ENCODE peak calls at places on chromosome 12, in eight cellular contexts. T, V, I, L, C, S, A and F are unnamed samples.

GRCh38 chr12:77796775-77797174 is 33.9 kb upstream of the NAV3 start:
- DNase-seq in T (no peak), V (no peak), I (no peak), L (no peak), C (peak), S (no peak), A (no peak), F (peak)

GRCh38 chr12:54975272-54975671 is 9.3 kb downstream of the TESPA1 start:
- DNase-seq in T (no peak), V (no peak), I (no peak), L (no peak), C (no peak), S (no peak), A (no peak), F (no peak)

GRCh38 chr12:6965714-6966113 is 4.8 kb downstream of the PHB2 start:
- DNase-seq in T (no peak), V (no peak), I (no peak), L (no peak), C (no peak), S (peak), A (no peak), F (peak)

GRCh38 chr12:85865905-85866304 is 8.2 kb upstream of the NTS start:
- DNase-seq in T (no peak), V (no peak), I (no peak), L (no peak), C (no peak), S (no peak), A (no peak), F (peak)

GRCh38 chr12:116164263-116164817 is 113.2 kb downstream of the MED13L start:
- DNase-seq in T (peak), V (no peak), I (no peak), L (no peak), C (peak), S (no peak), A (peak), F (peak)

GRCh38 chr12:40515041-40515825 is 177.0 kb upstream of the CNTN1 start:
- DNase-seq in T (peak), V (no peak), I (no peak), L (no peak), C (peak), S (peak), A (no peak), F (no peak)

GRCh38 chr12:100871335-100871734 is 76.8 kb downstream of the ANO4 start:
- DNase-seq in T (no peak), V (no peak), I (no peak), L (no peak), C (no peak), S (no peak), A (no peak), F (no peak)

GRCh38 chr12:93356214-93356613 is 21.5 kb upstream of the NUDT4 start:
- DNase-seq in T (no peak), V (no peak), I (no peak), L (no peak), C (no peak), S (no peak), A (no peak), F (no peak)

GRCh38 chr12:49198431-49199155 is 9.7 kb upstream of the TUBA1A start:
- DNase-seq in T (no peak), V (no peak), I (no peak), L (peak), C (peak), S (no peak), A (peak), F (peak)

GRCh38 chr12:54378791-54379400 is 5.6 kb downstream of the ZNF385A start:
- DNase-seq in T (no peak), V (no peak), I (no peak), L (peak), C (no peak), S (no peak), A (peak), F (no peak)

GRCh38 chr12:120534703-120535655 is 823 bp downstream of the RNF10 start:
- DNase-seq in T (peak), V (peak), I (peak), L (peak), C (peak), S (peak), A (peak), F (peak)

GRCh38 chr12:120532701-120533238 is 1.4 kb upstream of the RNF10 start:
- DNase-seq in T (no peak), V (no peak), I (no peak), L (no peak), C (no peak), S (peak), A (no peak), F (no peak)

GRCh38 chr12:120534203-120534702 is at the start of gene RNF10:
- DNase-seq in T (peak), V (peak), I (peak), L (peak), C (peak), S (peak), A (peak), F (peak)

GRCh38 chr12:120528861-120529525 is at the start of gene COQ5:
- DNase-seq in T (peak), V (peak), I (peak), L (peak), C (peak), S (peak), A (peak), F (peak)

GRCh38 chr12:120529641-120530314 is 820 bp upstream of the COQ5 start:
- DNase-seq in T (peak), V (no peak), I (no peak), L (peak), C (peak), S (peak), A (no peak), F (peak)
- TF ChIP-seq CTCF in T (no peak), V (no peak), I (no peak), L (no peak), C (no peak), S (no peak), A (no peak), F (peak)

GRCh38 chr12:30416631-30417030 is 279.0 kb downstream of the IPO8 start:
- DNase-seq in T (no peak), V (no peak), I (no peak), L (no peak), C (no peak), S (no peak), A (no peak), F (no peak)
- H3K4me3 ChIP-seq in T (no peak), V (no peak), I (no peak), L (no peak), C (no peak), S (no peak), A (no peak), F (no peak)

GRCh38 chr12:79420146-79420618 is 270.6 kb downstream of the PAWR start:
- DNase-seq in T (peak), V (no peak), I (no peak), L (peak), C (peak), S (peak), A (no peak), F (peak)
- TF ChIP-seq CTCF in T (no peak), V (peak), I (no peak), L (peak), C (peak), S (peak), A (peak), F (peak)

GRCh38 chr12:104044158-104044557 is 5.8 kb downstream of the GLT8D2 start:
- DNase-seq in T (no peak), V (no peak), I (no peak), L (no peak), C (no peak), S (no peak), A (no peak), F (no peak)

GRCh38 chr12:104050436-104050835 is 449 bp upstream of the GLT8D2 start:
- DNase-seq in T (no peak), V (no peak), I (no peak), L (peak), C (no peak), S (no peak), A (no peak), F (no peak)

GRCh38 chr12:104046306-104046705 is 3.7 kb downstream of the GLT8D2 start:
- DNase-seq in T (no peak), V (no peak), I (no peak), L (no peak), C (no peak), S (no peak), A (no peak), F (no peak)

GRCh38 chr12:104049278-104050257 is at the start of gene GLT8D2:
- DNase-seq in T (peak), V (peak), I (peak), L (peak), C (peak), S (no peak), A (peak), F (peak)

GRCh38 chr12:104048162-104048561 is 1.8 kb downstream of the GLT8D2 start:
- DNase-seq in T (no peak), V (no peak), I (no peak), L (no peak), C (no peak), S (no peak), A (no peak), F (no peak)
- H3K4me3 ChIP-seq in T (no peak), V (no peak), I (no peak), L (no peak), C (peak), S (no peak), A (no peak), F (no peak)

DNA sequence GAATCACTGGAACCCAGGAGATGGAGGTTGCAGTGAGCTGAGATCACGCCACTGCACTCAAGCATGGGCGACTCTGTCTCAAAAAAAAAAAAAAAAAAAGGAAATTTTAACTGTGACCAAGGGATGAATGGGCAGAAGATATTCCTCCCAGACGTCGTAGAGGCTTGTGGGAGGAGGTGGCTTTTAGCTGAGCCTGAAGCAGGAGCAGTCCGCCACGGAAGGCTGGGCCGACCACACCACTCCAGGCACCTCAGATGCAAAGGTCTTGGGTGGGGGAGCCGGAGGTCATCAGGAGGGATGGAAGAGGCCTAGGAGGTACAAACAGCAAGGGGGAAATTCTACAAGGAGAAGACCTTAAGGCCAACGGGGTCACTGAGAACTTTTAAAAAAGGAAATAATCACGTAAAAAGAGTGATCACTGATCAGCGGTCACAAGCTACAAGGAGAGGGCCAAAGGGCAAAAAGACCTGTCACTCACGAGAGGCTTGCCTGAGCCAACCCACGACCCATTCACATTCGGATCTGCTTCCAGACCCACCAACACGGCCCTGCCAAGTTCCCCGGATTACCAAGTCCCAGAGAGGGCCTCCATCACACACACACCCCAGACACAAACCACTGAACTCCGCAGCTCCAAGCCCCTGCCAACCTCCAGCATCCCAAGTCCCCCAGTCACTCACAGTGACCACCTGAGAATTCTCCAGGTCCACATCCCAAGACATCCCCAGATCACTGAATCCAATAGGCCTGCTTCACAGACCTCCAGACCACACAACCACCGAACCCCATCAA is 3.5 kb downstream of the ZNF605 start:
- DNase-seq in T (no peak), V (no peak), I (no peak), L (no peak), C (no peak), S (no peak), A (no peak), F (no peak)
- TF ChIP-seq CTCF in T (no peak), V (no peak), I (no peak), L (no peak), C (no peak), S (no peak), A (no peak), F (no peak)